ENCODE peak calls at places on chromosomes 4 and X, in nine cellular contexts. One of them, this sample, is unnamed.
A peak's percentile ranks its signal among the peaks of the same experiment; 100 is the strongest.

GRCh38 chr4:103012085-103012484 is 7.4 kb downstream of the SLC9B1 start:
- DNase-seq in heart left ventricle: no peak
- DNase-seq in Panc1: no peak
- DNase-seq in GM23248: peak; percentile 87
- DNase-seq in colonic mucosa: no peak
- DNase-seq in GM23338: no peak
- DNase-seq in tibial artery: no peak
- DNase-seq in ovary: no peak
- DNase-seq in lung: no peak
- DNase-seq in this sample: no peak

GRCh38 chrX:130523460-130524394 is 121.9 kb downstream of the RBMX2 start:
- DNase-seq in GM23338: peak; percentile 70
- DNase-seq in GM23248: no peak
- DNase-seq in heart left ventricle: peak; percentile 53
- DNase-seq in tibial artery: peak; percentile 64
- DNase-seq in colonic mucosa: peak; percentile 36
- DNase-seq in lung: no peak
- DNase-seq in ovary: no peak
- DNase-seq in Panc1: no peak
- DNase-seq in this sample: peak; percentile 85

GRCh38 chr4:25233737-25234389 is at the start of gene PI4K2B:
- DNase-seq in lung: peak; percentile 89
- DNase-seq in GM23248: peak; percentile 93
- DNase-seq in ovary: peak; percentile 90
- DNase-seq in Panc1: no peak
- DNase-seq in GM23338: peak; percentile 94
- DNase-seq in tibial artery: peak; percentile 90
- DNase-seq in colonic mucosa: peak; percentile 92
- DNase-seq in heart left ventricle: peak; percentile 95
- DNase-seq in this sample: peak; percentile 96

GRCh38 chr4:177596035-177596434 is 153.8 kb upstream of the AGA start:
- DNase-seq in tibial artery: no peak
- DNase-seq in heart left ventricle: no peak
- DNase-seq in GM23248: peak; percentile 85
- DNase-seq in ovary: no peak
- DNase-seq in Panc1: peak; percentile 53
- DNase-seq in lung: no peak
- DNase-seq in colonic mucosa: no peak
- DNase-seq in GM23338: no peak
- DNase-seq in this sample: peak; percentile 43

GRCh38 chrX:40406330-40406859 is 174.4 kb upstream of the ATP6AP2 start:
- DNase-seq in GM23248: no peak
- DNase-seq in heart left ventricle: no peak
- DNase-seq in GM23338: no peak
- DNase-seq in lung: no peak
- DNase-seq in Panc1: no peak
- DNase-seq in ovary: no peak
- DNase-seq in tibial artery: no peak
- DNase-seq in colonic mucosa: no peak
- DNase-seq in this sample: no peak

GRCh38 chr4:92387459-92388069 is 83.8 kb downstream of the GRID2 start:
- DNase-seq in heart left ventricle: no peak
- DNase-seq in colonic mucosa: no peak
- DNase-seq in Panc1: peak; percentile 4
- DNase-seq in ovary: no peak
- DNase-seq in GM23338: peak; percentile 86
- DNase-seq in GM23248: peak; percentile 59
- DNase-seq in lung: no peak
- DNase-seq in tibial artery: no peak
- DNase-seq in this sample: no peak

GRCh38 chr4:151340751-151341385 is 15.5 kb upstream of the SH3D19 start:
- DNase-seq in tibial artery: no peak
- DNase-seq in heart left ventricle: no peak
- DNase-seq in Panc1: no peak
- DNase-seq in GM23248: no peak
- DNase-seq in ovary: no peak
- DNase-seq in lung: no peak
- DNase-seq in GM23338: no peak
- DNase-seq in colonic mucosa: peak; percentile 44
- DNase-seq in this sample: no peak

GRCh38 chrX:1444896-1445480 is 7.7 kb downstream of the ASMTL start:
- DNase-seq in GM23248: no peak
- DNase-seq in ovary: peak; percentile 13
- DNase-seq in lung: no peak
- DNase-seq in heart left ventricle: no peak
- DNase-seq in Panc1: no peak
- DNase-seq in GM23338: no peak
- DNase-seq in tibial artery: peak; percentile 31
- DNase-seq in colonic mucosa: no peak
- DNase-seq in this sample: peak; percentile 4

GRCh38 chr4:3805731-3806130 is 39.5 kb downstream of the ADRA2C start:
- DNase-seq in Panc1: no peak
- DNase-seq in colonic mucosa: no peak
- DNase-seq in ovary: no peak
- DNase-seq in lung: no peak
- DNase-seq in GM23338: no peak
- DNase-seq in tibial artery: no peak
- DNase-seq in GM23248: no peak
- DNase-seq in heart left ventricle: peak; percentile 16
- DNase-seq in this sample: peak; percentile 30

GRCh38 chr4:142452132-142452855 is 393.8 kb downstream of the INPP4B start:
- DNase-seq in Panc1: no peak
- DNase-seq in colonic mucosa: no peak
- DNase-seq in ovary: no peak
- DNase-seq in tibial artery: no peak
- DNase-seq in lung: no peak
- DNase-seq in GM23338: no peak
- DNase-seq in GM23248: peak; percentile 66
- DNase-seq in heart left ventricle: no peak
- DNase-seq in this sample: no peak

GRCh38 chr4:53608242-53608641 is 17.0 kb upstream of the LNX1 start:
- DNase-seq in ovary: no peak
- DNase-seq in Panc1: no peak
- DNase-seq in lung: no peak
- DNase-seq in colonic mucosa: no peak
- DNase-seq in GM23338: no peak
- DNase-seq in heart left ventricle: no peak
- DNase-seq in tibial artery: no peak
- DNase-seq in GM23248: no peak
- DNase-seq in this sample: no peak

GRCh38 chr4:176794151-176794550 is 1.4 kb upstream of the VEGFC start:
- DNase-seq in lung: no peak
- DNase-seq in GM23338: no peak
- DNase-seq in heart left ventricle: no peak
- DNase-seq in Panc1: no peak
- DNase-seq in ovary: no peak
- DNase-seq in GM23248: peak; percentile 93
- DNase-seq in colonic mucosa: no peak
- DNase-seq in tibial artery: no peak
- DNase-seq in this sample: no peak

GRCh38 chr4:110197421-110198398 is 705 bp downstream of the ELOVL6 start:
- DNase-seq in GM23248: peak; percentile 65
- DNase-seq in ovary: peak; percentile 62
- DNase-seq in colonic mucosa: peak; percentile 69
- DNase-seq in heart left ventricle: peak; percentile 64
- DNase-seq in lung: peak; percentile 30
- DNase-seq in Panc1: no peak
- DNase-seq in tibial artery: no peak
- DNase-seq in GM23338: peak; percentile 56
- DNase-seq in this sample: peak; percentile 83

GRCh38 chrX:101062171-101062570 is 10.3 kb upstream of the TRMT2B start:
- DNase-seq in GM23248: peak; percentile 36
- DNase-seq in Panc1: no peak
- DNase-seq in heart left ventricle: no peak
- DNase-seq in ovary: no peak
- DNase-seq in tibial artery: no peak
- DNase-seq in colonic mucosa: no peak
- DNase-seq in lung: no peak
- DNase-seq in GM23338: peak; percentile 10
- DNase-seq in this sample: no peak

GRCh38 chrX:9189286-9189685 is 155.4 kb upstream of the FAM9B start:
- DNase-seq in tibial artery: no peak
- DNase-seq in lung: no peak
- DNase-seq in Panc1: no peak
- DNase-seq in colonic mucosa: no peak
- DNase-seq in heart left ventricle: no peak
- DNase-seq in GM23248: no peak
- DNase-seq in ovary: no peak
- DNase-seq in GM23338: no peak
- DNase-seq in this sample: no peak

GRCh38 chr4:6271701-6272465 is 2.2 kb downstream of the WFS1 start:
- DNase-seq in lung: peak; percentile 82
- DNase-seq in Panc1: no peak
- DNase-seq in tibial artery: peak; percentile 84
- DNase-seq in ovary: peak; percentile 63
- DNase-seq in GM23338: no peak
- DNase-seq in colonic mucosa: no peak
- DNase-seq in GM23248: no peak
- DNase-seq in heart left ventricle: peak; percentile 63
- DNase-seq in this sample: peak; percentile 85

GRCh38 chrX:110706446-110706845 is 89.2 kb downstream of the CHRDL1 start:
- DNase-seq in ovary: no peak
- DNase-seq in GM23338: no peak
- DNase-seq in heart left ventricle: no peak
- DNase-seq in colonic mucosa: no peak
- DNase-seq in Panc1: no peak
- DNase-seq in tibial artery: no peak
- DNase-seq in GM23248: no peak
- DNase-seq in lung: no peak
- DNase-seq in this sample: no peak

GRCh38 chrX:110698696-110699095 is 96.9 kb downstream of the CHRDL1 start:
- DNase-seq in heart left ventricle: no peak
- DNase-seq in colonic mucosa: no peak
- DNase-seq in GM23248: no peak
- DNase-seq in tibial artery: no peak
- DNase-seq in ovary: no peak
- DNase-seq in lung: no peak
- DNase-seq in GM23338: no peak
- DNase-seq in Panc1: no peak
- DNase-seq in this sample: no peak

GRCh38 chrX:110699109-110699508 is 96.5 kb downstream of the CHRDL1 start:
- DNase-seq in tibial artery: no peak
- DNase-seq in lung: no peak
- DNase-seq in colonic mucosa: no peak
- DNase-seq in GM23338: no peak
- DNase-seq in ovary: no peak
- DNase-seq in GM23248: peak; percentile 30
- DNase-seq in Panc1: no peak
- DNase-seq in heart left ventricle: no peak
- DNase-seq in this sample: no peak

GRCh38 chrX:110703641-110704040 is 92.0 kb downstream of the CHRDL1 start:
- DNase-seq in GM23248: no peak
- DNase-seq in GM23338: no peak
- DNase-seq in colonic mucosa: no peak
- DNase-seq in heart left ventricle: no peak
- DNase-seq in Panc1: no peak
- DNase-seq in lung: no peak
- DNase-seq in ovary: no peak
- DNase-seq in tibial artery: no peak
- DNase-seq in this sample: no peak
- H3K27me3 ChIP-seq in GM23248: no peaks in the 10 kb centered on the region
- H3K27me3 ChIP-seq in GM23338: no peaks in the 10 kb centered on the region
- H3K27me3 ChIP-seq in colonic mucosa: no peaks in the 10 kb centered on the region
- H3K27me3 ChIP-seq in heart left ventricle: no peaks in the 10 kb centered on the region
- H3K27me3 ChIP-seq in Panc1: no peaks in the 10 kb centered on the region
- H3K27me3 ChIP-seq in lung: peaks cover 3% of the 10 kb centered on the region
- H3K27me3 ChIP-seq in ovary: no peaks in the 10 kb centered on the region
- H3K27me3 ChIP-seq in tibial artery: no peaks in the 10 kb centered on the region
- H3K27me3 ChIP-seq in this sample: no peaks in the 10 kb centered on the region

DNA sequence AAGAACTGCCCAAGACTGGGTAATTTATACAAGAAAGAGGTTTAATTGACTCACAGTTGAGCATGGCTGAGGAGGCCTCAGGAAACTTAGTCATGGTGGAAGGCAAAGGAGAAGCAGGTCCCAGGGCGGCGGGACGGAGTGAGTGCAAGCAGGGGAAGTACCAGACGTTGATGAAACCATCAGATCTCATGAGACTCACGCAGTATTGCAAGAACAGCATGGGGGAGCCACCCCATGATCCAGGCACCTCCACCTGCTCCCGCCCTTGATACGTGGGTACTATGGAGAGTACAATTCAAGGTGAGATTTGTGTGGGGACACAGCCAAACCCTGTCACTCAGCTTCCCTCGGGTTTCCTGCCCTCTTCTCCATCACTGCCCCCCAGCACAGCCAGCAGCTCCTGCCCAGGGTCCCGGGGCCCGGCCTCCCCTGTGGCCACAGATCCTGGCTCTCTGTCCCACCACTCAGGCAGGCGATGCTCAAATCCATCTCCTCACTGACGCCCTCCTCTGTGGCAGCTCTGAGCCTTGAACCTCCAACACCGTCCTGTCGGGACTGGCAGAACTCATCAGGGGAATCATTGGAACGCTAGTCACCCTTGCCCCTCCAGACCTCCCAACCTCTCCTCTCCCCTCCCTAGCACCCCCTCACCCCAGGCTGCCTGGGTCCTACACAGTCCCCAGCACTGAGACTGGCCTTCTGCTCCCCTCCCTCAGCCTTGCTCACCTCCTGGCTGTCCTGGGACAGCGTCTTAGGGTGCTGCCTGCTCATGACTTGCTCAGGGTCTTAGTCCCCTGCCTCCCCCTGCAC is 37.6 kb downstream of the FGFRL1 start:
- DNase-seq in GM23248: no peak
- DNase-seq in heart left ventricle: no peak
- DNase-seq in GM23338: no peak
- DNase-seq in tibial artery: no peak
- DNase-seq in lung: no peak
- DNase-seq in ovary: peak; percentile 30
- DNase-seq in colonic mucosa: no peak
- DNase-seq in Panc1: no peak
- DNase-seq in this sample: peak; percentile 43
- H3K27ac ChIP-seq in GM23248: no peak overlapping the region
- H3K27ac ChIP-seq in heart left ventricle: no peak overlapping the region
- H3K27ac ChIP-seq in GM23338: no peak overlapping the region
- H3K27ac ChIP-seq in tibial artery: no peak overlapping the region
- H3K27ac ChIP-seq in lung: no peak overlapping the region
- H3K27ac ChIP-seq in ovary: no peak overlapping the region
- H3K27ac ChIP-seq in colonic mucosa: no peak overlapping the region
- H3K27ac ChIP-seq in Panc1: no peak overlapping the region
- H3K27ac ChIP-seq in this sample: no peak overlapping the region

DNA sequence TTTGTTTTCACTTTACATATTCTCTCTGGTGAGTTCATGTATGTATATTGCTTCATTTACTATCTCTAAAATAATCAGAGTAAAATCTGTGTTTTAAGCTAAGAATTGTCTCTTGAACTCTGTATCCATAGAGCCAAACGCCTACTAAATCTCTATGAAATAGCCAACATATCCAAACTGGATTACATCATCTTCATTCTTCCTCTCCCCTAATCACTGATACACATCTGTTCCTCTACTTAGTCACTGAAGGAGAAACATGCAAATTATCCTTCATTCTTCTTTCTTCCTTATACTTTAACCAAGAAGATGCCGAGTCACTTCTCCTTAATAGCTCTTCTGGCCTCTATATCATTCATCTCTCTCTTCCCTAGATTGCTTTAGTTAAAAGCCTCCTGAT is 630.4 kb upstream of the FTHL17 start:
- DNase-seq in GM23248: no peak
- DNase-seq in Panc1: no peak
- DNase-seq in GM23338: no peak
- DNase-seq in colonic mucosa: no peak
- DNase-seq in heart left ventricle: no peak
- DNase-seq in lung: no peak
- DNase-seq in ovary: no peak
- DNase-seq in tibial artery: no peak
- DNase-seq in this sample: no peak
- H3K27me3 ChIP-seq in GM23248: no peaks in the 10 kb centered on the region
- H3K27me3 ChIP-seq in Panc1: no peaks in the 10 kb centered on the region
- H3K27me3 ChIP-seq in GM23338: no peaks in the 10 kb centered on the region
- H3K27me3 ChIP-seq in colonic mucosa: no peaks in the 10 kb centered on the region
- H3K27me3 ChIP-seq in heart left ventricle: no peaks in the 10 kb centered on the region
- H3K27me3 ChIP-seq in lung: no peaks in the 10 kb centered on the region
- H3K27me3 ChIP-seq in ovary: no peaks in the 10 kb centered on the region
- H3K27me3 ChIP-seq in tibial artery: no peaks in the 10 kb centered on the region
- H3K27me3 ChIP-seq in this sample: no peaks in the 10 kb centered on the region

GRCh38 chr4:100539706-100540105 is 21.9 kb upstream of the EMCN start:
- DNase-seq in colonic mucosa: no peak
- DNase-seq in heart left ventricle: no peak
- DNase-seq in lung: no peak
- DNase-seq in tibial artery: no peak
- DNase-seq in GM23338: no peak
- DNase-seq in Panc1: no peak
- DNase-seq in ovary: no peak
- DNase-seq in GM23248: no peak
- DNase-seq in this sample: no peak
- H3K27ac ChIP-seq in colonic mucosa: no peak overlapping the region
- H3K27ac ChIP-seq in heart left ventricle: no peak overlapping the region
- H3K27ac ChIP-seq in lung: no peak overlapping the region
- H3K27ac ChIP-seq in tibial artery: no peak overlapping the region
- H3K27ac ChIP-seq in GM23338: no peak overlapping the region
- H3K27ac ChIP-seq in Panc1: no peak overlapping the region
- H3K27ac ChIP-seq in ovary: no peak overlapping the region
- H3K27ac ChIP-seq in GM23248: no peak overlapping the region
- H3K27ac ChIP-seq in this sample: no peak overlapping the region

This sample was measured in aorta.